ENCODE peak calls at places on chromosomes 11 and 22, in five cellular contexts. F is fibroblast of lung, J is Calu3, S is fibroblast of mammary gland, A is HFF-Myc. D is an unnamed sample.

GRCh38 chr11:1197431-1197885 is 25.4 kb upstream of the MUC5B start:
- DNase-seq in F (no peak), J (no peak), S (no peak), A (no peak), D (no peak)

GRCh38 chr22:40567106-40567505 is 69.4 kb downstream of the MRTFA start:
- DNase-seq in F (no peak), J (no peak), S (no peak), A (no peak), D (no peak)

GRCh38 chr22:48365386-48365785 is 1462.3 kb downstream of the BRD1 start:
- DNase-seq in F (no peak), J (no peak), S (no peak), A (no peak), D (no peak)

GRCh38 chr22:37186997-37187522 is 987 bp downstream of the C1QTNF6 start:
- DNase-seq in F (no peak), J (no peak), S (peak; percentile 35), A (no peak), D (peak; percentile 0)

GRCh38 chr22:25659413-25659812 is 82.6 kb upstream of the MYO18B start:
- DNase-seq in F (no peak), J (no peak), S (no peak), A (no peak), D (no peak)

GRCh38 chr11:76984741-76985140 is 49.5 kb upstream of the B3GNT6 start:
- DNase-seq in F (no peak), J (peak; percentile 31), S (no peak), A (no peak), D (no peak)

GRCh38 chr11:119990306-119991021 is 147.4 kb downstream of the TRIM29 start:
- DNase-seq in F (peak; percentile 2), J (no peak), S (peak; percentile 62), A (peak; percentile 7), D (no peak)

GRCh38 chr11:34501500-34501899 is 12.1 kb downstream of the ELF5 start:
- DNase-seq in F (peak; percentile 94), J (no peak), S (peak; percentile 84), A (no peak), D (no peak)

GRCh38 chr11:43515090-43515489 is 156.4 kb downstream of the TTC17 start:
- DNase-seq in F (no peak), J (no peak), S (no peak), A (no peak), D (no peak)

GRCh38 chr22:39149915-39150847 is 2.3 kb downstream of the CBX7 start:
- DNase-seq in F (no peak), J (no peak), S (no peak), A (no peak), D (no peak)

GRCh38 chr11:74050465-74050864 is 41.6 kb upstream of the UCP3 start:
- DNase-seq in F (no peak), J (no peak), S (peak; percentile 11), A (no peak), D (no peak)

GRCh38 chr11:50423208-50423607 is 390.5 kb downstream of the OR4C45 start:
- DNase-seq in F (no peak), J (no peak), S (no peak), A (no peak), D (no peak)
- TF ChIP-seq CTCF in F (no peak), J (no peak), S (no peak), A (no peak), D (no peak)

GRCh38 chr11:95066721-95067041 is at the start of gene SRSF8:
- DNase-seq in F (no peak), J (no peak), S (no peak), A (no peak), D (no peak)
- TF ChIP-seq CTCF in F (no peak), J (no peak), S (no peak), A (no peak), D (no peak)

DNA sequence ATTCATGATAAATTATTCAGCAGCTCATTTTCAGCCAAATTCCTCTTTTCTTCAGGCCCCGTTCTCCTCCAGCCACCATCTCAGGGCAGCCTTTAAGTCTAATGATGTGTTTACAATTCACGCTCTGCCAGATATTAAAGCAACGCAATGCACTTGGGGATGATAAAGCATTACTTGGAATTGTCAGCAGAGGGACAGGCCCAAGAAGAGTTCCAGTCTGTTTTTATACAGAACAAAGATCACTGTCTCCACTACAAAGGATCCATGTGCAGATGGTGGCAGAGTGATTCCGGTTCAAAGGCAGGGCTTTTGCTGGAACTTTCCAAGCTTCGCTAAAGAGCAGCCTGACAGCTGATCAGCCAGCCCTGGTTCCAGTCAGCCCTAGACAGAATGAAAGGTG is 13.7 kb upstream of the GALNT18 start:
- DNase-seq in F (no peak), J (no peak), S (no peak), A (no peak), D (no peak)
- TF ChIP-seq CTCF in F (no peak), J (no peak), S (no peak), A (no peak), D (no peak)

DNA sequence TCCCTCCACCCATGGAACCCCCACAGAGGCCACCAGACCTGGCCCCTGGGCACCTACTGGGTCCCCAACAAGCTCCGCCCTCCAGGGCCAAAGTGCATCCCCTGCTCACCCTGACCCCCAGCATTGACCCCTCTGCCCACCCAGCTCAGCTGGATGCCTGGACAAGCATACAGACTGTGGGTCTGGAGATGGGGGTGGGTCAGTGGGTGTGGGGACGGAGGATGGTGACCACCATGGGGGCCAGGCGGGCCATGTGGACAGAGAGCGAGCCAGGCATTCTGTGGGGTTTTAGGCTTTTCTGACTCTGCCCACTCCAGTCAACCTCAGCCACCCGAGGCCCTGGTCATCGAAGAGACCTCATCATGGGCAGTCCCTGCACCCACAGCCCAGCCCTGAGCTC is 183.7 kb downstream of the BRD1 start:
- DNase-seq in F (no peak), J (no peak), S (no peak), A (no peak), D (no peak)
- TF ChIP-seq CTCF in F (no peak), J (no peak), S (no peak), A (no peak), D (no peak)

DNA sequence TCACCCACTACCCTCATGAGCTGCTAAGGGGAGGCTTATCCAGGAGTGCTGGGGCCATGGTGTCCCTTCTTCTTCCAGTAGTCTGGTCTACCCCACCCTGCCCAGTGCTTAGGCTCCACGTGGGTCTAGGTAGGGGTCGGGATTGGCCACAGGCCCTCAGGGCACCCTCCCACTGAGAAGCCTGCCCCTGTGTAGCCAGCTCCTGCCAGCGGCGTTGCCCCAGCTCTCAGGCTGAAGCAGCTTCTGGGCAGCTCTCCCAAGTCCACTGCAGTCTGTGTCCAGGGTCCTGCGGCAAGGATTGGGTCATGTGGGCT is 24.0 kb upstream of the RIC3 start:
- DNase-seq in F (no peak), J (no peak), S (no peak), A (no peak), D (no peak)
- TF ChIP-seq CTCF in F (no peak), J (no peak), S (no peak), A (no peak), D (no peak)

DNA sequence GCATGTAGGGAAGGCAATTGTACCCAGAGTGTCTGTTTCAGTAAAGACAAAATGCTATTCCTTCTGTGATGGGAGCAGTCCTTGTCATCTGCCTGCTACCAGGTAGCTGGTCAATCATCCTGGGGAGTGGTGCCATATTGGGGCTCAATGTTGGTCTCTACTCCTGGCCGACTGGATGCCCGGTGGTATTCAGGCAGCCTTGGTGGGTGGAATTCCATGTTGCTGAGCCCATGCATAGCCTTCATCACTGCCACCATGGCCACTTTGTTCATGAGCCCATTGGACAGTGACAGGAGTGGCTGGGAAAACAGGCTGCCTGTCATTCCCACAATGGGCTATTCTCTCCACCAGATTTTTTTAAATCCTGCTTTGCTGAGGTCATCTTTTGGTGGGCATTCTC is 121.0 kb downstream of the WNT7B start:
- DNase-seq in F (no peak), J (no peak), S (no peak), A (no peak), D (no peak)
- TF ChIP-seq CTCF in F (no peak), J (no peak), S (no peak), A (no peak), D (no peak)

GRCh38 chr22:20192293-20192971 is 41.6 kb upstream of the CCDC188 start:
- DNase-seq in F (no peak), J (no peak), S (no peak), A (no peak), D (no peak)

GRCh38 chr22:20196094-20196840 is 45.4 kb upstream of the CCDC188 start:
- DNase-seq in F (no peak), J (no peak), S (no peak), A (no peak), D (no peak)

GRCh38 chr22:20193761-20194494 is 43.1 kb upstream of the CCDC188 start:
- DNase-seq in F (no peak), J (no peak), S (no peak), A (no peak), D (no peak)

GRCh38 chr22:20192972-20193760 is 42.3 kb upstream of the CCDC188 start:
- DNase-seq in F (no peak), J (no peak), S (no peak), A (no peak), D (no peak)

GRCh38 chr22:20194681-20195593 is 44.1 kb upstream of the CCDC188 start:
- DNase-seq in F (no peak), J (no peak), S (no peak), A (no peak), D (peak; percentile 20)
- TF ChIP-seq CTCF in F (no peak), J (no peak), S (no peak), A (no peak), D (no peak)

GRCh38 chr11:117458275-117459120 is 130.8 kb downstream of the CEP164 start:
- DNase-seq in F (no peak), J (no peak), S (no peak), A (no peak), D (peak; percentile 67)
- TF ChIP-seq CTCF in F (no peak), J (no peak), S (no peak), A (no peak), D (no peak)